ENCODE peak calls at places on chromosomes 7 and 10, in five cellular contexts. G, C, J, L and O are unnamed samples.

GRCh38 chr10:96655577-96656213 is 64.6 kb downstream of the PIK3AP1 start:
- DNase-seq in G (no peak), C (no peak), J (no peak), L (no peak), O (no peak)

GRCh38 chr7:123675092-123675473 is 19.4 kb downstream of the LMOD2 start:
- DNase-seq in G (no peak), C (no peak), J (peak; percentile 68), L (no peak), O (no peak)

GRCh38 chr10:1050555-1050954 is 1.6 kb upstream of the IDI1 start:
- DNase-seq in G (no peak), C (no peak), J (no peak), L (no peak), O (no peak)

GRCh38 chr7:2175091-2175490 is 57.7 kb downstream of the MAD1L1 start:
- DNase-seq in G (no peak), C (no peak), J (no peak), L (no peak), O (no peak)

GRCh38 chr10:98423691-98424120 is 8.7 kb upstream of the PYROXD2 start:
- DNase-seq in G (peak; percentile 45), C (no peak), J (no peak), L (no peak), O (no peak)

GRCh38 chr7:80686576-80686975 is 48.1 kb downstream of the CD36 start:
- DNase-seq in G (no peak), C (no peak), J (peak; percentile 76), L (no peak), O (no peak)

GRCh38 chr10:59906417-59907202 is at the start of gene CCDC6:
- DNase-seq in G (peak; percentile 97), C (peak; percentile 96), J (peak; percentile 92), L (no peak), O (peak; percentile 97)

GRCh38 chr10:103849212-103849877 is 6.0 kb downstream of the SH3PXD2A start:
- DNase-seq in G (peak; percentile 64), C (no peak), J (no peak), L (no peak), O (no peak)

GRCh38 chr10:126315471-126316177 is 72.7 kb downstream of the ADAM12 start:
- DNase-seq in G (no peak), C (no peak), J (peak; percentile 67), L (no peak), O (peak; percentile 64)

GRCh38 chr10:112424658-112425057 is 22.1 kb downstream of the ZDHHC6 start:
- DNase-seq in G (no peak), C (no peak), J (no peak), L (no peak), O (no peak)

GRCh38 chr7:54129035-54129434 is 413.1 kb upstream of the VSTM2A start:
- DNase-seq in G (no peak), C (no peak), J (no peak), L (no peak), O (no peak)
- H3K4me3 ChIP-seq in G (no peak overlapping the region), C (no peak overlapping the region), J (no peak overlapping the region), L (no peak overlapping the region), O (no peak overlapping the region)

GRCh38 chr10:63268798-63269503 is 135.8 kb downstream of the NRBF2 start:
- DNase-seq in G (peak; percentile 95), C (peak; percentile 98), J (peak; percentile 98), L (peak; percentile 98), O (peak; percentile 97)
- TF ChIP-seq CTCF in G (no peak), C (no peak), J (peak; percentile 27), L (no peak), O (peak; percentile 43)

GRCh38 chr10:116251602-116252395 is 21.2 kb downstream of the GFRA1 start:
- DNase-seq in G (no peak), C (no peak), J (no peak), L (no peak), O (peak; percentile 78)

GRCh38 chr10:116254422-116255152 is 18.4 kb downstream of the GFRA1 start:
- DNase-seq in G (no peak), C (no peak), J (no peak), L (no peak), O (peak; percentile 78)

GRCh38 chr10:116255931-116256748 is 16.9 kb downstream of the GFRA1 start:
- DNase-seq in G (no peak), C (no peak), J (no peak), L (no peak), O (peak; percentile 89)

GRCh38 chr10:116256749-116257259 is 16.2 kb downstream of the GFRA1 start:
- DNase-seq in G (no peak), C (no peak), J (no peak), L (no peak), O (peak; percentile 53)

GRCh38 chr10:116253716-116254115 is 19.3 kb downstream of the GFRA1 start:
- DNase-seq in G (no peak), C (no peak), J (no peak), L (no peak), O (peak; percentile 70)
- H3K4me3 ChIP-seq in G (no peak overlapping the region), C (no peak overlapping the region), J (no peak overlapping the region), L (no peak overlapping the region), O (no peak overlapping the region)

GRCh38 chr10:82932426-82932825 is 1057.4 kb downstream of the NRG3 start:
- DNase-seq in G (no peak), C (no peak), J (no peak), L (no peak), O (no peak)

GRCh38 chr10:82938331-82938730 is 1063.3 kb downstream of the NRG3 start:
- DNase-seq in G (no peak), C (no peak), J (no peak), L (no peak), O (no peak)

GRCh38 chr10:82934947-82935346 is 1060.0 kb downstream of the NRG3 start:
- DNase-seq in G (no peak), C (no peak), J (no peak), L (no peak), O (no peak)

GRCh38 chr10:82934429-82934828 is 1059.4 kb downstream of the NRG3 start:
- DNase-seq in G (no peak), C (peak; percentile 19), J (no peak), L (no peak), O (no peak)
- TF ChIP-seq CTCF in G (no peak), C (peak; percentile 5), J (peak; percentile 5), L (no peak), O (no peak)

DNA sequence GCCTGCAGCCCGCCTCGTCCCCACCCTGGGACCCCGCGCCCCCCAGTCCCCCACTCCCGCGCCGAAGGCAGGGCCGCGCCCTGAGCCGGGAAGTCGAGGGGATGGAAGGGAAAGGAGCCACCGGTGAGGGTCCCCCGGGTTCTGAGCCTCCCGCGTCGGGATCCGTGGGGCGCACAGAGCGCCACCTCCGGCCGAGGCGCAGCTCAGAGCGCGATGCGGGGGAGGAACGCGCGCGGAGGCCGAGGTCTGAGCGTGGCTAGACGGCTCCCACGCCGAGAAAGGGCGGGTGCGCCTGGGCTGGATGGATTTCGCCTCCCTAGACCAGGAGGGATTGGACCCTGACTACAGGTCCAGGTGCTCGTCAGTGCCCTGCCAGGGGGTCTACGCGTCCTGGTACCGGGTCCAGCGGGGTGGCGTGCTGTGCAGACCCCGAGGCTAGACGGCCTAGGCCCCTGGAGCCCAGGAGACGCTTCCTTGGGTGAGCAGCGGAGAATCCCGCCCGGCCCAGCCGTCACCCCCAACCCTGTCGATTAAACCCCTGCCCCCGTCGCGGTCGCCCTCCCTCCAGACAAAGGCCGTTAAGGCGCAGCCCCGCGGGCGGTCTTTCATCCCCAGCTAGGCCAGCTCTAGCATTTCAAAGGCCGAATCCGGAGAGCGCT is 986 bp upstream of the PDGFA start:
- DNase-seq in G (no peak), C (no peak), J (no peak), L (no peak), O (no peak)
- H3K4me3 ChIP-seq in G (peak overlapping the region; percentile 47), C (no peak overlapping the region), J (peak overlapping the region; percentile 67), L (peak overlapping the region; percentile 57), O (peak overlapping the region; percentile 80)